ENCODE peak calls at places on chromosomes 7 and 10, in eight cellular contexts. S, X, R, G, A, F, K and D are unnamed samples.

GRCh38 chr10:34244787-34245484 is 570.2 kb downstream of the PARD3 start:
- DNase-seq in R (no peak), G (no peak), F (no peak), S (no peak), X (no peak), K (no peak), A (no peak), D (no peak)

GRCh38 chr7:27185708-27186449 is 847 bp upstream of the HOXA11 start:
- DNase-seq in R (no peak), S (no peak), K (peak), X (peak), G (no peak), A (no peak), F (no peak), D (no peak)

GRCh38 chr7:132112632-132113031 is 463.6 kb downstream of the PLXNA4 start:
- DNase-seq in S (no peak), R (no peak), A (no peak), K (no peak), X (no peak), F (no peak), G (no peak), D (no peak)

GRCh38 chr10:131743190-131744151 is 157.3 kb upstream of the PPP2R2D start:
- DNase-seq in S (no peak), R (no peak), F (no peak), G (no peak), X (no peak), K (no peak), A (no peak), D (no peak)

GRCh38 chr10:102778781-102779180 is 35.0 kb downstream of the WBP1L start:
- DNase-seq in X (no peak), K (no peak), A (peak), R (no peak), S (no peak), F (no peak), G (no peak), D (no peak)

GRCh38 chr10:13272164-13272571 is 27.7 kb downstream of the PHYH start:
- DNase-seq in K (no peak), S (peak), G (peak), A (peak), R (peak), F (peak), X (peak), D (peak)

GRCh38 chr7:47392241-47392759 is 189.6 kb downstream of the TNS3 start:
- DNase-seq in F (peak), A (no peak), G (no peak), R (peak), S (peak), K (no peak), X (peak), D (no peak)

GRCh38 chr10:32295027-32295426 is 51.9 kb downstream of the EPC1 start:
- DNase-seq in S (no peak), A (no peak), F (no peak), X (no peak), R (no peak), G (no peak), K (no peak), D (no peak)

GRCh38 chr7:139595806-139596205 is 72.3 kb downstream of the CLEC2L start:
- DNase-seq in K (no peak), A (no peak), X (peak), F (no peak), S (no peak), R (no peak), G (no peak), D (no peak)

GRCh38 chr7:24381919-24382505 is 98.0 kb downstream of the NPY start:
- DNase-seq in X (no peak), R (no peak), K (no peak), A (peak), G (peak), F (peak), S (no peak), D (no peak)

GRCh38 chr7:116464375-116464774 is 35.2 kb upstream of the CAV2 start:
- DNase-seq in S (no peak), G (no peak), R (peak), A (no peak), F (no peak), K (no peak), X (no peak), D (no peak)

GRCh38 chr7:128215739-128216138 is 25.3 kb upstream of the LEP start:
- DNase-seq in A (peak), R (peak), F (peak), K (no peak), G (no peak), X (no peak), S (no peak), D (no peak)

GRCh38 chr10:92241158-92241500 is 49.7 kb downstream of the CPEB3 start:
- DNase-seq in A (no peak), F (no peak), X (peak), S (no peak), R (peak), G (peak), K (no peak), D (peak)

GRCh38 chr7:151306374-151306773 is 35.2 kb upstream of the NUB1 start:
- DNase-seq in A (no peak), R (no peak), X (no peak), S (no peak), K (no peak), F (no peak), G (no peak), D (no peak)

GRCh38 chr10:33381897-33382578 is 47.6 kb upstream of the NRP1 start:
- DNase-seq in K (no peak), R (peak), S (no peak), F (peak), X (no peak), G (peak), A (peak), D (no peak)

GRCh38 chr7:30237271-30237695 is 47.1 kb upstream of the ZNRF2 start:
- DNase-seq in A (no peak), S (no peak), G (no peak), K (peak), F (no peak), R (no peak), X (no peak), D (no peak)

GRCh38 chr10:121935702-121936101 is 7.9 kb upstream of the ATE1 start:
- DNase-seq in X (no peak), R (no peak), A (peak), G (peak), K (no peak), S (no peak), F (peak), D (peak)

GRCh38 chr7:36037121-36037662 is 115.9 kb upstream of the EEPD1 start:
- DNase-seq in A (peak), K (no peak), X (peak), F (peak), G (no peak), S (peak), R (peak), D (peak)

GRCh38 chr7:92809397-92810241 is 26.8 kb downstream of the CDK6 start:
- DNase-seq in S (peak), R (peak), K (no peak), G (peak), A (peak), X (peak), F (peak), D (peak)

GRCh38 chr7:87218941-87219544 is 489 bp downstream of the TMEM243 start:
- DNase-seq in R (peak), A (peak), F (peak), K (no peak), S (peak), G (peak), X (peak), D (peak)

GRCh38 chr7:44213206-44213871 is 12.6 kb downstream of the YKT6 start:
- DNase-seq in R (no peak), S (no peak), G (no peak), X (no peak), F (no peak), A (no peak), K (no peak), D (no peak)

GRCh38 chr10:66822801-66823200 is 103.0 kb upstream of the LRRTM3 start:
- DNase-seq in K (no peak), A (no peak), R (no peak), S (no peak), G (no peak), X (no peak), F (no peak), D (no peak)

GRCh38 chr7:80918406-80918805 is 445 bp downstream of the SEMA3C start:
- DNase-seq in X (peak), F (peak), A (peak), K (no peak), S (no peak), G (no peak), R (no peak), D (peak)

GRCh38 chr7:127751062-127751722 is 99.2 kb downstream of the SND1 start:
- DNase-seq in F (peak), G (no peak), X (no peak), S (no peak), K (no peak), A (peak), R (peak), D (peak)

GRCh38 chr10:129725482-129725881 is 238.6 kb downstream of the EBF3 start:
- DNase-seq in G (no peak), R (no peak), F (no peak), K (no peak), A (no peak), S (no peak), X (no peak), D (no peak)

GRCh38 chr10:78664929-78665525 is 403.7 kb upstream of the ZMIZ1 start:
- DNase-seq in S (no peak), K (no peak), X (peak), G (no peak), A (peak), F (peak), R (peak), D (no peak)

GRCh38 chr10:43598447-43598846 is 7.8 kb upstream of the ZNF485 start:
- DNase-seq in G (no peak), F (peak), X (no peak), K (no peak), R (peak), S (peak), A (peak), D (no peak)

GRCh38 chr10:37703833-37704382 is 153.5 kb downstream of the ZNF248 start:
- DNase-seq in A (no peak), G (no peak), R (no peak), S (no peak), F (no peak), K (no peak), X (peak), D (no peak)

GRCh38 chr7:115941703-115942268 is 88.8 kb downstream of the TFEC start:
- DNase-seq in A (no peak), K (no peak), F (peak), G (no peak), X (peak), S (no peak), R (peak), D (peak)

GRCh38 chr7:131164025-131164899 is 163.4 kb upstream of the MKLN1 start:
- DNase-seq in F (peak), G (no peak), A (peak), X (no peak), S (no peak), R (peak), K (no peak), D (no peak)

GRCh38 chr7:39609084-39609461 is 14.3 kb upstream of the RALA start:
- DNase-seq in S (no peak), K (no peak), R (peak), A (peak), F (peak), X (no peak), G (no peak), D (no peak)

GRCh38 chr7:131557521-131558385 is 1.3 kb upstream of the PODXL start:
- DNase-seq in R (no peak), G (no peak), X (peak), F (no peak), A (peak), K (no peak), S (peak), D (peak)

GRCh38 chr7:5375925-5376324 is 47.7 kb downstream of the TNRC18 start:
- DNase-seq in G (no peak), K (no peak), X (no peak), A (no peak), R (no peak), F (no peak), S (no peak), D (no peak)

GRCh38 chr7:1811850-1812692 is 142.0 kb downstream of the ELFN1 start:
- DNase-seq in G (peak), X (no peak), R (no peak), S (no peak), F (no peak), K (no peak), A (peak), D (no peak)

GRCh38 chr7:133023370-133024075 is 58.4 kb downstream of the CHCHD3 start:
- DNase-seq in K (no peak), X (no peak), G (no peak), F (no peak), A (no peak), S (no peak), R (no peak), D (no peak)

GRCh38 chr10:60606343-60607080 is 171.8 kb upstream of the CDK1 start:
- DNase-seq in K (no peak), R (peak), F (peak), A (peak), X (no peak), S (no peak), G (no peak), D (no peak)

GRCh38 chr10:124632064-124632531 is 112.1 kb downstream of the FAM53B start:
- DNase-seq in R (no peak), F (peak), K (no peak), A (no peak), G (peak), X (peak), S (peak), D (peak)

DNA sequence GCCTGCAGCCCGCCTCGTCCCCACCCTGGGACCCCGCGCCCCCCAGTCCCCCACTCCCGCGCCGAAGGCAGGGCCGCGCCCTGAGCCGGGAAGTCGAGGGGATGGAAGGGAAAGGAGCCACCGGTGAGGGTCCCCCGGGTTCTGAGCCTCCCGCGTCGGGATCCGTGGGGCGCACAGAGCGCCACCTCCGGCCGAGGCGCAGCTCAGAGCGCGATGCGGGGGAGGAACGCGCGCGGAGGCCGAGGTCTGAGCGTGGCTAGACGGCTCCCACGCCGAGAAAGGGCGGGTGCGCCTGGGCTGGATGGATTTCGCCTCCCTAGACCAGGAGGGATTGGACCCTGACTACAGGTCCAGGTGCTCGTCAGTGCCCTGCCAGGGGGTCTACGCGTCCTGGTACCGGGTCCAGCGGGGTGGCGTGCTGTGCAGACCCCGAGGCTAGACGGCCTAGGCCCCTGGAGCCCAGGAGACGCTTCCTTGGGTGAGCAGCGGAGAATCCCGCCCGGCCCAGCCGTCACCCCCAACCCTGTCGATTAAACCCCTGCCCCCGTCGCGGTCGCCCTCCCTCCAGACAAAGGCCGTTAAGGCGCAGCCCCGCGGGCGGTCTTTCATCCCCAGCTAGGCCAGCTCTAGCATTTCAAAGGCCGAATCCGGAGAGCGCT is 986 bp upstream of the PDGFA start:
- DNase-seq in S (no peak), F (no peak), R (no peak), X (peak), G (no peak), K (no peak), A (peak), D (no peak)
- H3K4me3 ChIP-seq in S (peak), F (no peak), R (no peak), X (no peak), G (no peak), K (peak), A (no peak), D (no peak)

GRCh38 chr7:143346018-143346417 is 16.5 kb downstream of the FAM131B start:
- DNase-seq in R (no peak), X (no peak), K (no peak), S (no peak), F (no peak), A (no peak), G (no peak), D (no peak)
- H3K4me3 ChIP-seq in R (no peak), X (no peak), K (no peak), S (no peak), F (no peak), A (no peak), G (no peak), D (no peak)

GRCh38 chr7:143288836-143289235 is 685 bp downstream of the CASP2 start:
- DNase-seq in G (no peak), X (no peak), F (peak), R (peak), S (no peak), A (peak), K (no peak), D (no peak)

GRCh38 chr7:143285806-143286521 is 1.2 kb downstream of the TMEM139 start:
- DNase-seq in A (no peak), R (no peak), X (no peak), F (no peak), K (no peak), S (no peak), G (no peak), D (no peak)

GRCh38 chr7:143287935-143288826 is at the start of gene CASP2:
- DNase-seq in F (peak), K (peak), S (peak), G (peak), R (peak), X (peak), A (peak), D (peak)

GRCh38 chr7:143286522-143286890 is 1.6 kb upstream of the CASP2 start:
- DNase-seq in S (no peak), G (no peak), F (no peak), A (no peak), R (no peak), X (no peak), K (no peak), D (no peak)

GRCh38 chr7:143287321-143287934 is 723 bp upstream of the CASP2 start:
- DNase-seq in S (no peak), K (no peak), F (no peak), A (no peak), R (no peak), G (no peak), X (no peak), D (no peak)
- H3K4me3 ChIP-seq in S (peak), K (peak), F (no peak), A (peak), R (peak), G (no peak), X (peak), D (peak)

GRCh38 chr10:101282937-101283336 is 53.7 kb upstream of the LBX1 start:
- DNase-seq in F (no peak), K (no peak), A (no peak), G (no peak), R (no peak), X (no peak), S (no peak), D (no peak)

GRCh38 chr10:101285519-101286070 is 56.3 kb upstream of the LBX1 start:
- DNase-seq in F (no peak), K (no peak), R (no peak), G (no peak), S (no peak), A (no peak), X (no peak), D (no peak)

GRCh38 chr10:101283762-101284161 is 54.5 kb upstream of the LBX1 start:
- DNase-seq in F (no peak), A (no peak), S (no peak), X (no peak), R (no peak), G (no peak), K (no peak), D (no peak)

GRCh38 chr10:101285093-101285463 is 55.8 kb upstream of the LBX1 start:
- DNase-seq in A (no peak), G (no peak), X (no peak), R (no peak), S (no peak), K (no peak), F (no peak), D (no peak)

DNA sequence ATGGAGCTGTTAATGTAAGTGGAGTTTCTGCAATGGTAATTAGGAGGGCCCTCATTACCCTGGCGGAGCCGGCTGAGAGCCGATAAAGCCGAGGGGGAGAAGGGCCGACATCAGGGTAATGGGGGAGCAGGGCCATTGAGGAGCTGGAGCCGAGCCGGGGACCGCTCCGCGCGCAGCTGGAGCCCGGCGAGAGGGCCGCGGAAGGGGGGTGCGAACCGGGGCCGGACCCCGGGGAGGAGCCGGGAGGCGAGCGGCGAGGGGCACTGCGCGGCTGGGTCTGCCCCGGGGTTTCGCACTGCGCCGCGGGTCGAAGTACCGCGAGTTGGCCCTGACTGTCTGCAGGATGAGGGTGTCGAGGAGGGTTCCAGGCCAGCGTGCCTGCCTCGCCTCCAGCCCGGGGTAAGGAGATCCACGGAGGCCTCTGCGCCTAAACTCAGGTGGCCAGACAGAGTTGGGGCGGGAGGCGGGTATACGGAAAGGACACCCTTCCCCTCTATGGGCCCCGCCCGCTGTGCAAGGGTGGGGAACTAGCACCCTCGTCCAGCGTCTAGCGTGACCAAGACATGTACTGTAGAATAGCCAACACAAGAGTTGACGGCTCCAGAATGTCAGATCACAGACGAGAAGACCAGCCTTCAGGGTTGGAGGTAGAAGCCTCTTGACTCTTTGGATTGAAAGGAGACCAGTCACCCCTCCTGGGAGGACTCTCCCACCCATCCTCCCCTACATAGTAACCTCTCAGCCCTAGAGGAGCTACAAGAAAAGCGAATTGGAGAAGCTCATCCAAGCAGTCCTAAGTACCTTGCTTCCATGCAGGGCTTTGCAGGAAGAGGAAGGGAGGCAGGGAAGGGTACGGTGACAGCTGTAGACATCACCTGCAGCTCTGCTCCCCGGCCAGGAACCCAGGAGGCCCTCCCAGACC is 55.2 kb upstream of the LBX1 start:
- DNase-seq in A (no peak), R (no peak), F (no peak), G (no peak), S (no peak), K (no peak), X (no peak), D (no peak)
- H3K4me3 ChIP-seq in A (peak), R (no peak), F (no peak), G (no peak), S (peak), K (peak), X (peak), D (no peak)